ENCODE peak calls at places on chromosomes 13 and 19, in seven cellular contexts. A is naive thymus-derived CD4-positive, alpha-beta T cell; W is stimulated activated CD4-positive, alpha-beta T cell treated with anti-CD3 and anti-CD28 coated beads, Interleukin-4, amount 100 ng/mL, for 1 hour; C is iris pigment epithelial cell; M is fibroblast of the aortic adventitia; H is mucosa of gallbladder; B is BE2C. N is an unnamed sample.

GRCh38 chr19:10762656-10763055 is 44.8 kb downstream of the DNM2 start:
- DNase-seq in B (no peak), C (no peak), W (peak), H (no peak), M (no peak), A (peak), N (peak)

GRCh38 chr19:3302755-3303154 is 63.6 kb upstream of the NFIC start:
- DNase-seq in W (no peak), A (no peak), H (no peak), C (no peak), M (no peak), B (no peak), N (no peak)

GRCh38 chr13:24071016-24071415 is 89.5 kb upstream of the SPATA13 start:
- DNase-seq in W (no peak), B (no peak), M (no peak), H (no peak), A (no peak), C (no peak), N (no peak)

GRCh38 chr19:15282311-15282705 is 50.0 kb downstream of the BRD4 start:
- DNase-seq in M (no peak), A (no peak), C (no peak), B (no peak), W (no peak), H (no peak), N (no peak)

GRCh38 chr19:15330801-15331418 is 1.4 kb downstream of the BRD4 start:
- DNase-seq in M (peak), C (peak), B (no peak), A (no peak), H (no peak), W (no peak), N (peak)

GRCh38 chr19:28437390-28438346 is 775.3 kb downstream of the UQCRFS1 start:
- DNase-seq in A (no peak), C (no peak), M (no peak), W (no peak), H (no peak), B (no peak), N (no peak)

GRCh38 chr13:24692541-24692940 is 12.3 kb downstream of the ATP12A start:
- DNase-seq in C (peak), W (no peak), H (no peak), B (no peak), A (no peak), M (peak), N (no peak)

GRCh38 chr19:6564393-6564792 is 26.6 kb downstream of the CD70 start:
- DNase-seq in H (no peak), M (peak), B (no peak), W (no peak), C (peak), A (no peak), N (no peak)

GRCh38 chr13:114147803-114148520 is 15.5 kb upstream of the RASA3 start:
- DNase-seq in A (no peak), B (no peak), C (no peak), H (no peak), W (no peak), M (no peak), N (no peak)

GRCh38 chr19:5487222-5487621 is 32.0 kb downstream of the ZNRF4 start:
- DNase-seq in H (no peak), W (no peak), C (no peak), A (no peak), B (no peak), M (no peak), N (no peak)

N was measured in small intestine.